ENCODE peak calls at places on chromosomes 4 and X, in eight cellular contexts. B is stimulated activated naive CD8-positive, alpha-beta T cell treated with anti-CD3 and anti-CD28 coated beads, Interleukin-15, Interleukin-2, amounts not matched to agents 100 U/mL and 50 U/mL, for 24 hours; D is lung; X is activated naive CD4-positive, alpha-beta T cell; E is colonic mucosa; Y is transverse colon; M is coronary artery; S is NCI-H1092. J is an unnamed sample.

GRCh38 chr4:88963817-88964216 is 93.2 kb downstream of the FAM13A start:
- DNase-seq in S (no peak), D (no peak), X (no peak), Y (no peak), M (no peak), B (no peak), E (no peak), J (no peak)

GRCh38 chr4:26687728-26688127 is 103.8 kb downstream of the TBC1D19 start:
- DNase-seq in X (no peak), E (no peak), S (no peak), D (no peak), M (no peak), Y (no peak), B (no peak), J (no peak)

GRCh38 chr4:8648296-8648695 is 55.7 kb downstream of the CPZ start:
- DNase-seq in B (no peak), M (no peak), X (no peak), E (no peak), S (no peak), Y (no peak), D (no peak), J (no peak)

GRCh38 chr4:6873291-6873690 is 36.3 kb upstream of the TBC1D14 start:
- DNase-seq in S (no peak), B (no peak), D (no peak), M (no peak), E (no peak), Y (no peak), X (no peak), J (no peak)

GRCh38 chrX:2654436-2655340 is 36.4 kb upstream of the CD99 start:
- DNase-seq in B (no peak), Y (peak), S (no peak), D (no peak), E (peak), X (no peak), M (no peak), J (no peak)

GRCh38 chr4:145299380-145300076 is 119.1 kb upstream of the OTUD4 start:
- DNase-seq in X (peak), E (no peak), B (peak), S (no peak), M (no peak), Y (no peak), D (no peak), J (no peak)

GRCh38 chrX:40154229-40154852 is 56.6 kb upstream of the BCOR start:
- DNase-seq in E (peak), X (no peak), S (peak), B (no peak), Y (no peak), D (no peak), M (no peak), J (no peak)

GRCh38 chr4:27350161-27350560 is 489.5 kb downstream of the STIM2 start:
- DNase-seq in B (no peak), X (no peak), E (no peak), D (no peak), S (no peak), M (no peak), Y (no peak), J (no peak)

GRCh38 chrX:28639502-28639901 is 52.3 kb downstream of the IL1RAPL1 start:
- DNase-seq in M (no peak), Y (no peak), X (no peak), E (no peak), B (no peak), D (no peak), S (no peak), J (no peak)

GRCh38 chr4:108982359-108982758 is 219.5 kb upstream of the ETNPPL start:
- DNase-seq in X (no peak), S (no peak), E (no peak), B (no peak), Y (no peak), D (no peak), M (no peak), J (no peak)

GRCh38 chrX:29315931-29316330 is 728.7 kb downstream of the IL1RAPL1 start:
- DNase-seq in D (no peak), X (no peak), B (no peak), Y (no peak), M (no peak), S (no peak), E (no peak), J (no peak)